ENCODE peak calls at places on chromosomes 4 and X, in nine cellular contexts. I, N, Q, Z, G, W, V, B and P are unnamed samples.

GRCh38 chr4:1978226-1978625 is 30.5 kb downstream of the NELFA start:
- DNase-seq in I (no peak), N (no peak), Q (no peak), Z (no peak), G (no peak), W (no peak), V (peak), B (no peak), P (no peak)

GRCh38 chrX:45758319-45758718 is 557.6 kb upstream of the DIPK2B start:
- DNase-seq in I (no peak), N (no peak), Q (peak), Z (peak), G (no peak), W (no peak), V (peak), B (no peak), P (no peak)

GRCh38 chr4:150044517-150044916 is 33.7 kb upstream of the DCLK2 start:
- DNase-seq in I (no peak), N (no peak), Q (no peak), Z (no peak), G (no peak), W (no peak), V (no peak), B (no peak), P (no peak)

GRCh38 chrX:81489987-81490386 is 288.1 kb downstream of the SH3BGRL start:
- DNase-seq in I (peak), N (no peak), Q (no peak), Z (no peak), G (no peak), W (no peak), V (no peak), B (no peak), P (no peak)

GRCh38 chrX:110341189-110342035 is 17.2 kb upstream of the RTL9 start:
- DNase-seq in I (no peak), N (no peak), Q (no peak), Z (no peak), G (peak), W (no peak), V (peak), B (no peak), P (no peak)

GRCh38 chr4:158169931-158170690 is 2.7 kb downstream of the GASK1B start:
- DNase-seq in I (no peak), N (no peak), Q (no peak), Z (no peak), G (no peak), W (peak), V (no peak), B (no peak), P (no peak)

GRCh38 chrX:149799095-149799721 is 17.5 kb downstream of the MAGEA9 start:
- DNase-seq in I (no peak), N (no peak), Q (no peak), Z (no peak), G (no peak), W (no peak), V (no peak), B (no peak), P (no peak)

GRCh38 chrX:100830547-100830946 is 10.4 kb downstream of the CSTF2 start:
- DNase-seq in I (no peak), N (no peak), Q (no peak), Z (no peak), G (no peak), W (no peak), V (no peak), B (no peak), P (no peak)

GRCh38 chr4:56683455-56683854 is 2.4 kb upstream of the HOPX start:
- DNase-seq in I (no peak), N (no peak), Q (no peak), Z (no peak), G (no peak), W (no peak), V (no peak), B (no peak), P (no peak)

GRCh38 chr4:126742885-126743284 is 889.9 kb upstream of the INTU start:
- DNase-seq in I (no peak), N (no peak), Q (no peak), Z (no peak), G (no peak), W (no peak), V (no peak), B (no peak), P (no peak)

GRCh38 chr4:116357758-116358157 is 727.6 kb downstream of the TRAM1L1 start:
- DNase-seq in I (no peak), N (no peak), Q (no peak), Z (peak), G (no peak), W (peak), V (no peak), B (no peak), P (no peak)

GRCh38 chr4:151921371-151921770 is 160.6 kb upstream of the GATB start:
- DNase-seq in I (no peak), N (no peak), Q (no peak), Z (no peak), G (no peak), W (no peak), V (no peak), B (no peak), P (peak)

GRCh38 chrX:86148024-86148511 is at the start of gene DACH2:
- DNase-seq in I (peak), N (peak), Q (peak), Z (peak), G (peak), W (peak), V (peak), B (peak), P (no peak)

GRCh38 chrX:50941638-50942037 is 31.1 kb downstream of the BMP15 start:
- DNase-seq in I (no peak), N (peak), Q (no peak), Z (no peak), G (no peak), W (no peak), V (peak), B (no peak), P (no peak)

GRCh38 chr4:6252051-6252450 is 17.6 kb upstream of the WFS1 start:
- DNase-seq in I (no peak), N (no peak), Q (no peak), Z (no peak), G (no peak), W (no peak), V (no peak), B (no peak), P (no peak)